ENCODE peak calls at places on chromosomes 5 and 9, in seven cellular contexts. J, O, D, G, N, Z and K are unnamed samples.

GRCh38 chr9:95018099-95018927 is 291.8 kb downstream of the AOPEP start:
- DNase-seq in D (peak; percentile 20), Z (peak; percentile 52), N (peak; percentile 83), J (peak; percentile 99), O (no peak), G (peak; percentile 89), K (no peak)

GRCh38 chr9:69168709-69169217 is 5.3 kb upstream of the TJP2 start:
- DNase-seq in J (peak; percentile 61), D (peak; percentile 59), Z (no peak), O (peak; percentile 14), G (peak; percentile 82), N (peak; percentile 72), K (peak; percentile 90)

GRCh38 chr9:116447914-116448313 is 239.2 kb upstream of the TRIM32 start:
- DNase-seq in N (no peak), D (no peak), Z (no peak), J (no peak), G (no peak), O (no peak), K (no peak)

GRCh38 chr9:87500491-87500890 is 2.8 kb downstream of the DAPK1 start:
- DNase-seq in N (peak; percentile 74), Z (no peak), G (no peak), J (peak; percentile 17), O (no peak), D (no peak), K (no peak)

GRCh38 chr9:92350129-92350739 is 24.5 kb downstream of the CENPP start:
- DNase-seq in D (no peak), J (peak; percentile 70), N (peak; percentile 84), O (no peak), G (no peak), Z (no peak), K (peak; percentile 17)

GRCh38 chr9:133149130-133150015 is 14.3 kb downstream of the GBGT1 start:
- DNase-seq in N (peak; percentile 100), D (peak; percentile 82), J (peak; percentile 96), O (peak; percentile 92), Z (peak; percentile 95), G (peak; percentile 90), K (peak; percentile 97)

GRCh38 chr5:108503986-108504385 is 122.1 kb upstream of the FBXL17 start:
- DNase-seq in Z (no peak), N (no peak), J (peak; percentile 9), O (no peak), D (no peak), G (no peak), K (no peak)

GRCh38 chr5:108295588-108296368 is 86.1 kb downstream of the FBXL17 start:
- DNase-seq in O (no peak), D (no peak), Z (no peak), N (no peak), G (peak; percentile 55), J (peak; percentile 66), K (no peak)

GRCh38 chr9:29830815-29831214 is 2257.5 kb upstream of the C9orf72 start:
- DNase-seq in G (peak; percentile 52), O (no peak), J (peak; percentile 4), D (peak; percentile 43), N (no peak), Z (peak; percentile 74), K (peak; percentile 72)

GRCh38 chr5:150129813-150130492 is 25.7 kb downstream of the PDGFRB start:
- DNase-seq in O (peak; percentile 53), N (peak; percentile 98), G (peak; percentile 88), Z (peak; percentile 80), J (peak; percentile 84), D (peak; percentile 67), K (peak; percentile 81)

GRCh38 chr9:130172161-130172857 is at the start of gene NCS1:
- DNase-seq in N (peak; percentile 100), O (no peak), D (no peak), G (peak; percentile 38), Z (peak; percentile 84), J (peak; percentile 87), K (peak; percentile 91)

GRCh38 chr5:180376511-180376910 is 23.4 kb upstream of the GFPT2 start:
- DNase-seq in N (peak; percentile 41), O (no peak), Z (no peak), J (no peak), G (no peak), D (no peak), K (no peak)

GRCh38 chr5:146426853-146427618 is 20.1 kb upstream of the TCERG1 start:
- DNase-seq in Z (peak; percentile 64), J (peak; percentile 76), O (peak; percentile 59), D (peak; percentile 39), N (peak; percentile 86), G (peak; percentile 79), K (peak; percentile 66)

GRCh38 chr9:98929866-98930265 is 13.8 kb upstream of the COL15A1 start:
- DNase-seq in N (no peak), O (no peak), J (no peak), D (no peak), G (no peak), Z (no peak), K (peak; percentile 48)

GRCh38 chr9:93589688-93590087 is 13.3 kb downstream of the PHF2 start:
- DNase-seq in O (no peak), J (peak; percentile 46), Z (peak; percentile 40), D (peak; percentile 83), G (no peak), N (peak; percentile 90), K (peak; percentile 37)

GRCh38 chr5:120605325-120606079 is 141.4 kb downstream of the PRR16 start:
- DNase-seq in N (no peak), D (no peak), G (no peak), J (peak; percentile 44), O (no peak), Z (no peak), K (no peak)

GRCh38 chr9:12846035-12846434 is 71.2 kb downstream of the LURAP1L start:
- DNase-seq in Z (no peak), J (peak; percentile 82), G (no peak), N (no peak), O (no peak), D (no peak), K (no peak)

GRCh38 chr5:42745426-42745825 is 11.2 kb upstream of the CCDC152 start:
- DNase-seq in G (peak; percentile 41), D (peak; percentile 14), O (peak; percentile 2), Z (peak; percentile 45), N (no peak), J (peak; percentile 15), K (no peak)

DNA sequence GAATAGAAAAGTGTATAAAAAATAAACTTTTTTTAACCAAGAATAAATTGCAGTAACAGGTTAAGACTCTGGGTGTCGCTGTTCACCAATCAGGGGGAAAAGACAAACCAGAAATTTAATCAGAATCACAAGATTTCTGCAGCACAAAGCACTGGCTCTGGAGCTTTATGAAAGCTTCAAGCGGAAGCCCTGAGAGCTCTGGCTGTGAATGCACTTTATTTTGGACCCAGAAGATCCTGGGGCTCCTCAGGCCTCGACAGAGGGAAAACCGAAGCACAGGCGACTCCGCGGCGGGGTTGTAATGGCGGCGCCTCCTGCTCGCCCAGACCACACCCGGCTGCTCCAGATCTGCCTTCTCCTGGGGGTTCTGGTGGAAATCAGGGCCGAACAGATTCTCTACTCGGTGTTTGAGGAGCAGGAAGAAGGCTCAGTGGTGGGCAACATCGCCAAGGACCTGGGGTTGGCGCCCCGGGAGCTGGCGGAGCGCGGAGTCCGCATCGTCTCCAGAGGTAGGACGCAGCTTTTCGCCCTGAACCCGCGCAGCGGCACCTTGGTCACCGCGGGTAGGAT is at the start of gene PCDHGA4:
- DNase-seq in N (no peak), D (no peak), J (peak; percentile 55), G (no peak), Z (no peak), O (peak; percentile 39), K (no peak)
- H3K9me3 ChIP-seq in N (peaks cover 10% of the 10 kb centered on the region), D (peaks cover 18% of the 10 kb centered on the region), J (peaks cover 3% of the 10 kb centered on the region), G (no peaks in the 10 kb centered on the region), Z (peaks cover 10% of the 10 kb centered on the region), O (no peaks in the 10 kb centered on the region), K (no peaks in the 10 kb centered on the region)

GRCh38 chr5:35285435-35285834 is 55.1 kb upstream of the PRLR start:
- DNase-seq in Z (no peak), N (no peak), D (no peak), O (no peak), G (peak; percentile 10), J (peak; percentile 21), K (no peak)
- H2AFZ ChIP-seq in Z (no peak overlapping the region), N (no peak overlapping the region), D (no peak overlapping the region), O (no peak overlapping the region), G (no peak overlapping the region), J (no peak overlapping the region), K (no peak overlapping the region)

DNA sequence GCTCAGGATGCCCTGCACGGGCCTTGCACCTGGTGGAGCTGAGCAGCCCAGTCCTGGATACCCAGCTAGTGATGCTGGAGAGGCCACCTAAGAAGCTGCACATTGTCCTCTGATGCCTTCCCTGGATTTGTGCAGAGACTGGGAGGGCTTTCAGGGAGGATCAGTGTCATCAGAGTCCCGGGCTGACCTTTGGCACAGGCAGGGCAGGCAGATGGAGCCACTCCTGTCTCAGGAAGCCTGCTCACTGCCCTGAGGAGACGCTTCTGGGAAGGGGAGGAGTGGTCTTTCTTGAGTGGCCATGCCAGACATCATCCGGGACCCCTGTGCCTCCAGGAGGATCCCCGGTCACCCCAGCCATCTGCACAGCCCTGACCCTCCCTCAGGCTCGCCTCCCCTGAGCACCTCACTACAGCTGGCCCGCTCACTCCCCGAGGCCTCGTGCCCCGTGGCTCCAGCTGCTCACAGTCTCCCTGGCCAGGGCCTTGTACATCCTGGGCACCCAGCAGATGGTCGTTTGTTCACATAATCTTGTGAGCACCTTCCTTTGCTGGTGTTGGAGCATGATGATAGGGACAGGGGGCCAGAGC is 47.2 kb upstream of the FCN2 start:
- DNase-seq in D (no peak), J (no peak), N (no peak), O (no peak), Z (peak; percentile 52), G (no peak), K (no peak)
- H4K20me1 ChIP-seq in D (peaks cover 3% of the 10 kb centered on the region), J (no peaks in the 10 kb centered on the region), N (peaks cover 55% of the 10 kb centered on the region), O (no peaks in the 10 kb centered on the region), Z (no peaks in the 10 kb centered on the region), G (no peaks in the 10 kb centered on the region), K (no peaks in the 10 kb centered on the region)

GRCh38 chr9:40925149-40925548 is 203.3 kb downstream of the FOXD4L6 start:
- DNase-seq in J (no peak), G (no peak), O (no peak), Z (no peak), D (no peak), N (no peak), K (no peak)

GRCh38 chr9:40927260-40927631 is 201.2 kb downstream of the FOXD4L6 start:
- DNase-seq in D (no peak), O (no peak), G (no peak), Z (no peak), N (no peak), J (no peak), K (no peak)

GRCh38 chr9:40927851-40928802 is 200.4 kb downstream of the FOXD4L6 start:
- DNase-seq in O (no peak), Z (no peak), G (no peak), N (no peak), J (no peak), D (no peak), K (no peak)

GRCh38 chr9:40926404-40927259 is 201.8 kb downstream of the FOXD4L6 start:
- DNase-seq in N (no peak), G (no peak), J (no peak), Z (no peak), O (no peak), D (no peak), K (no peak)

DNA sequence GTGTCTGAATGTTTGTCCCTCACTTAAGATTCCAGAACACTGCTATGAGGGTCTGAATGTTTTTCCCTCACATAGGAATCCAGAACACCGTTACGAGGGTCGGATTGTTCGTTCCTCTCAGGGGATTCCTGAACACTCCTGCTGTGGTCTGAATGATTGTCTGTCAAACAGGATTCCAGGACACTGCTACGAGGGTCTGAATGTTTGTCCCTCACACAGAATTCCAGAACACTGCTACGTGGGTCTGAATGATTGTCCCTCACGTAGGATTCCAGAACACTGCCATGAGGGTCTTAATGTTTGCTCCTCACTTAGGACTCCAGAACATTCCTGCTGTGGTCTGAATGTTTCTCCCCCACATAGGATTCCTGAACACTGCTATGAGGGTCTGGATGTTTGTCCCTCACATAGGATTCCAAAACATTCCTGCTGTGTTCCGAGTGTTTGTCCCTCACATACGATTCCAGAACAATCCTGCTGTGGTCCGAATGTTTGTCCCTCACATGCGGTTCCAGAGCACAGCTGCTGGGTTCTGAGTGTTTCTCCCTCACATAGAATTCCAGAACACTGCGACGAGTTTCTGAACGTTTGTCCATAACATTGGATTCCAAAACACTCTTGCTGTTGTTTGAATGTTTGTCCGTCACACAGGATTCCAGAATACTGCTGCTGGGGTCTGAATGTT is 199.5 kb downstream of the FOXD4L6 start:
- DNase-seq in O (no peak), N (no peak), Z (no peak), D (no peak), G (no peak), J (no peak), K (no peak)
- H3K9me3 ChIP-seq in O (no peaks in the 10 kb centered on the region), N (peaks cover 15% of the 10 kb centered on the region), Z (peaks cover 38% of the 10 kb centered on the region), D (peaks cover 6% of the 10 kb centered on the region), G (no peaks in the 10 kb centered on the region), J (no peaks in the 10 kb centered on the region), K (peaks cover 48% of the 10 kb centered on the region)